ENCODE peak calls at places on chromosomes 7 and 10, in eight cellular contexts. D, V, L, I, P, F, O and K are unnamed samples. For H3K4me1, the result is how much of the 10 kb centered on the place peaks cover.

GRCh38 chr7:158028971-158029370 is 558.7 kb downstream of the PTPRN2 start:
- DNase-seq in D (no peak), L (no peak), P (no peak), O (no peak), V (no peak), F (no peak), I (no peak), K (no peak)

GRCh38 chr7:81499262-81500116 is 270.4 kb downstream of the HGF start:
- DNase-seq in D (no peak), O (no peak), I (no peak), V (no peak), F (peak), P (no peak), L (peak), K (peak)

GRCh38 chr7:70298780-70299446 is 700.6 kb downstream of the AUTS2 start:
- DNase-seq in D (no peak), V (no peak), L (peak), I (no peak), F (peak), P (no peak), O (no peak), K (no peak)

GRCh38 chr7:132837529-132837928 is 244.4 kb downstream of the CHCHD3 start:
- DNase-seq in I (no peak), V (no peak), F (no peak), L (no peak), O (no peak), P (no peak), D (no peak), K (no peak)

GRCh38 chr7:151666886-151667285 is 147.2 kb upstream of the RHEB start:
- DNase-seq in I (no peak), L (no peak), F (no peak), V (no peak), O (no peak), P (no peak), D (no peak), K (no peak)

GRCh38 chr10:53441804-53442203 is 669.2 kb upstream of the MBL2 start:
- DNase-seq in L (no peak), I (no peak), P (no peak), D (no peak), F (no peak), O (no peak), V (no peak), K (no peak)

GRCh38 chr7:136687693-136688322 is 180.6 kb upstream of the CHRM2 start:
- DNase-seq in P (no peak), V (no peak), I (no peak), O (no peak), D (no peak), F (peak), L (peak), K (no peak)

GRCh38 chr10:12252882-12253546 is 57.0 kb downstream of the CDC123 start:
- DNase-seq in F (no peak), O (no peak), P (no peak), L (no peak), V (no peak), I (no peak), D (no peak), K (peak)

GRCh38 chr7:102449136-102449535 is 15.5 kb downstream of the ALKBH4 start:
- DNase-seq in D (no peak), V (no peak), L (no peak), I (no peak), P (no peak), O (no peak), F (no peak), K (no peak)

GRCh38 chr7:102447311-102447710 is 13.9 kb downstream of the ORAI2 start:
- DNase-seq in V (no peak), D (no peak), F (no peak), I (no peak), O (no peak), P (no peak), L (no peak), K (no peak)

GRCh38 chr7:102444961-102445673 is 11.7 kb downstream of the ORAI2 start:
- DNase-seq in O (no peak), I (no peak), D (no peak), P (no peak), F (peak), V (no peak), L (no peak), K (no peak)

GRCh38 chr7:102445674-102446071 is 12.3 kb downstream of the ORAI2 start:
- DNase-seq in P (no peak), I (no peak), F (no peak), V (no peak), D (no peak), O (no peak), L (no peak), K (no peak)

GRCh38 chr7:102446387-102447156 is 13.2 kb downstream of the ORAI2 start:
- DNase-seq in O (no peak), V (no peak), D (no peak), I (no peak), P (no peak), F (peak), L (no peak), K (no peak)
- H3K4me1 ChIP-seq in O (under half), V (under half), D (under half), I (under half), P (under half), F (under half), L (under half), K (under half)

GRCh38 chr10:15858895-15859294 is 1.4 kb downstream of the MINDY3 start:
- DNase-seq in L (no peak), I (no peak), D (no peak), F (no peak), P (no peak), O (no peak), V (no peak), K (no peak)
- H3K4me1 ChIP-seq in L (under half), I (under half), D (under half), F (under half), P (under half), O (under half), V (under half), K (under half)

GRCh38 chr10:8060704-8061121 is 6.2 kb downstream of the GATA3 start:
- DNase-seq in O (no peak), V (no peak), P (peak), L (peak), F (no peak), D (no peak), I (no peak), K (no peak)
- H3K4me1 ChIP-seq in O (under half), V (under half), P (half or more), L (half or more), F (under half), D (half or more), I (under half), K (under half)

DNA sequence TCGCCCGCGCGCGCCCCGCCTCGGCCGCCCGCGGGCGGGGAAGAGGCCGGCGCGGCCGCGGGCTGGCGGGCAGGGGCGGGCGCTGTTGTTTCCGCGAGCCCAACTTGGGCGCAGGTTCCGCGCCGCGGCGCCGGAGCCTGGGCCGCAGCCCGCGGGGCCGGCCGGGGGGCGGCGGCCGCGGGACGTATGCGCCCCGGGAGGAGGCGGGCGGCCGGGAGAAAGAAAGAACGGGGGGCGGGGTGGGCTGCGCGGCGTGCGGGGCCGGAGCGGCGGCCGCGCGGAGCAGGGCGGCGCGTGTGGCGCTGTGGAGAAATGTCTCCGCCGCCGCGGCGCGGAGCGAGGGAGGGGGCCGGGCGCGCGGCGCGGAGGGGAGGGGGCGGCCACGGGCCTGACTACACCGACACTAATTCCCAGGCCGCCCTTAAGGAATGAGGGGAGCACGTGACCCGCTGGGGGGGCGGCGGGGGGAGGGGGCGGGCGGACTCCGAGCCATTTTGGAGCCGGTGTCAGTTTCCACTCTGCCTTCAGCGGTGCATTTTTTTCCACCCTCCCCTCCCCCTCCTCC is at the start of gene BMI1:
- DNase-seq in F (peak), O (peak), I (peak), L (peak), D (peak), P (peak), V (peak), K (no peak)
- H3K4me1 ChIP-seq in F (under half), O (under half), I (half or more), L (under half), D (half or more), P (under half), V (under half), K (under half)

DNA sequence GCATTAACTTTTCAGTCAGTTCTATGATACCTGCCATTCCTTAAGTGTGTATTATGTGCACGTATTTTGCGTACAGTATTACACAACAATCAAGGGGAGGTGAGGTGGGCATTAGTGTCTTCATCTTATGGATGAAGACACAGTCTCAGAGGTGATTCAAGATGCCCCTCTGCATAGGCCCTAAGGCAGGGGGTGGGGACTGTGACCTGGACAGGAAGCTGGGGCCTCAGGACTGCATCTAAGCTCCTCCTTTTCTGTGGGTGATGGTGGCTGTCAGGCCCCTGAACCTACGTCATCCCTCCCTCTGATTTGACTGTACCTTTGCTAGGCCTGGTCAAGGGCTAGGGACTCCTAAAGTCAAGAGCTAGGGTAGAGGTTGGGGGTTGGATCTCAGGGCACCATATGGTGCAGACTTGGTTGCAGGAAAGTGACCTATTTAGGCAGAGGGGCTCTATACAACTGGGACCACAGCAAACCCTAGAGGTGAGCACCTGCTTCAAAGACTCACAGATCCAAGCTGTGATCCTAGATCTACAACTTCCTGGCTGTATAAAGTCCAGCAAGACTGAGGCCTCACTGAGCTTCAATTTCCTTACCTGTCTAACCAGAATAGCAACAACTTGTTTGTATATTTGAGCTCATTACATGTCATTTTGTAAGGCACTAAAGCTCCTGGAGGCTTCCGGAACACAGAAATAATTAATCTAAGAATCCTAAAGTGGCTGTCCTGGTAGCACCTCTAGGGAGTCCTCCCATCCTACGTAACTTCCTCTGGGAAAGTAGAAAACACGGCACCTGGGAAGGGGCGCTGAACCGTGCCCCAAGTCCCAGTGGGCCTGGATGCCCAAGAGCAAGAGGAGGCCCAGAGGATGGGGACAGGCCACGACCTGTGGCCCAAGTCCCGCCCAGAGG is 39.1 kb downstream of the HK1 start:
- DNase-seq in O (no peak), V (peak), L (peak), F (no peak), D (no peak), P (peak), I (no peak), K (no peak)
- H3K4me1 ChIP-seq in O (under half), V (under half), L (under half), F (under half), D (under half), P (under half), I (under half), K (under half)